ENCODE peak calls at places on chromosome 22, in nine cellular contexts. M is cardiac muscle cell; W is NCI-H2081; C is CD4-positive, alpha-beta memory T cell; T is OCI-LY7; H is psoas muscle; O is lower lobe of right lung; Q is AG04450; X is stimulated activated CD4-positive, alpha-beta T cell treated with anti-CD3 and anti-CD28 coated beads, Interleukin-4, amount 100 ng/mL, for 24 hours. V is an unnamed sample.

GRCh38 chr22:50737728-50738648 is at the start of gene ACR:
- DNase-seq in T (no peak), O (peak; percentile 21), M (no peak), Q (no peak), H (peak; percentile 17), C (no peak), W (no peak), X (peak; percentile 2), V (no peak)

GRCh38 chr22:26139320-26139719 is 29.9 kb upstream of the SEZ6L start:
- DNase-seq in Q (no peak), T (no peak), W (peak; percentile 51), O (no peak), M (no peak), C (no peak), X (no peak), H (no peak), V (no peak)

GRCh38 chr22:50030315-50031188 is 18.0 kb upstream of the IL17REL start:
- DNase-seq in X (peak; percentile 81), C (peak; percentile 84), Q (peak; percentile 11), O (peak; percentile 88), H (peak; percentile 86), W (peak; percentile 74), T (peak; percentile 86), M (peak; percentile 85), V (peak; percentile 90)

GRCh38 chr22:25062378-25063095 is 110.0 kb downstream of the KIAA1671 start:
- DNase-seq in H (peak; percentile 1), W (no peak), C (peak; percentile 76), O (no peak), X (peak; percentile 54), T (no peak), Q (no peak), M (no peak), V (peak; percentile 3)

GRCh38 chr22:49208768-49209252 is 618.9 kb downstream of the BRD1 start:
- DNase-seq in T (peak; percentile 7), Q (no peak), W (no peak), X (no peak), C (no peak), M (peak; percentile 71), H (no peak), O (no peak), V (peak; percentile 53)

GRCh38 chr22:45265546-45265945 is 19.2 kb upstream of the UPK3A start:
- DNase-seq in Q (no peak), T (no peak), M (no peak), C (no peak), W (no peak), O (no peak), X (no peak), H (no peak), V (no peak)

GRCh38 chr22:31488988-31489617 is 539 bp downstream of the EIF4ENIF1 start:
- DNase-seq in H (peak; percentile 71), W (peak; percentile 1), M (peak; percentile 74), C (peak; percentile 29), Q (no peak), O (peak; percentile 60), T (peak; percentile 52), X (peak; percentile 44), V (no peak)

GRCh38 chr22:30225220-30225922 is 21.2 kb downstream of the LIF start:
- DNase-seq in O (no peak), T (no peak), W (no peak), Q (no peak), C (no peak), X (no peak), M (no peak), H (no peak), V (no peak)

GRCh38 chr22:45630436-45630835 is 41.2 kb upstream of the ATXN10 start:
- DNase-seq in C (no peak), O (no peak), H (no peak), Q (no peak), X (no peak), W (no peak), M (no peak), T (no peak), V (no peak)

GRCh38 chr22:42357221-42357620 is 75.0 kb downstream of the NFAM1 start:
- DNase-seq in C (no peak), O (no peak), W (no peak), M (no peak), H (no peak), Q (no peak), T (no peak), X (no peak), V (no peak)

GRCh38 chr22:49992921-49993648 is 19.5 kb downstream of the IL17REL start:
- DNase-seq in C (peak; percentile 62), O (peak; percentile 85), X (peak; percentile 73), Q (no peak), H (peak; percentile 84), W (no peak), T (peak; percentile 74), M (peak; percentile 78), V (peak; percentile 90)

GRCh38 chr22:44366372-44367310 is 53.9 kb upstream of the SHISAL1 start:
- DNase-seq in H (peak; percentile 35), X (no peak), M (no peak), T (no peak), C (no peak), W (no peak), O (peak; percentile 19), Q (no peak), V (peak; percentile 49)

GRCh38 chr22:46070722-46071450 is 79.4 kb upstream of the PPARA start:
- DNase-seq in T (peak; percentile 44), M (peak; percentile 75), W (peak; percentile 70), X (peak; percentile 51), C (peak; percentile 42), Q (no peak), H (peak; percentile 88), O (peak; percentile 80), V (peak; percentile 86)

GRCh38 chr22:38176170-38176741 is 5.4 kb downstream of the PLA2G6 start:
- DNase-seq in H (peak; percentile 97), T (no peak), W (no peak), O (peak; percentile 79), M (no peak), X (peak; percentile 26), Q (peak; percentile 86), C (peak; percentile 17), V (peak; percentile 86)

GRCh38 chr22:47165998-47166397 is 403.5 kb downstream of the TBC1D22A start:
- DNase-seq in T (no peak), W (no peak), O (peak; percentile 18), Q (no peak), X (no peak), C (no peak), M (no peak), H (peak; percentile 15), V (no peak)

GRCh38 chr22:48464246-48464645 is 1363.4 kb downstream of the BRD1 start:
- DNase-seq in M (no peak), W (no peak), O (no peak), C (no peak), T (no peak), H (no peak), X (no peak), Q (no peak), V (no peak)

GRCh38 chr22:21942407-21942895 is 10.2 kb downstream of the PPM1F start:
- DNase-seq in H (peak; percentile 92), X (peak; percentile 22), O (peak; percentile 80), M (no peak), C (no peak), W (no peak), T (no peak), Q (peak; percentile 39), V (peak; percentile 94)

GRCh38 chr22:49767355-49768062 is 60.2 kb downstream of the BRD1 start:
- DNase-seq in O (peak; percentile 50), Q (no peak), W (peak; percentile 16), C (peak; percentile 58), X (peak; percentile 35), M (peak; percentile 31), T (peak; percentile 72), H (peak; percentile 52), V (no peak)

GRCh38 chr22:40452730-40453487 is 82.5 kb downstream of the SGSM3 start:
- DNase-seq in T (no peak), O (no peak), X (no peak), C (no peak), W (no peak), Q (no peak), H (no peak), M (peak; percentile 9), V (no peak)

GRCh38 chr22:44931077-44931540 is 78.7 kb downstream of the PHF21B start:
- DNase-seq in T (no peak), O (no peak), C (no peak), H (peak; percentile 52), W (no peak), Q (no peak), M (peak; percentile 13), X (no peak), V (peak; percentile 85)

GRCh38 chr22:44119669-44120313 is 60.9 kb upstream of the PARVG start:
- DNase-seq in X (no peak), Q (no peak), M (no peak), W (no peak), O (peak; percentile 44), T (no peak), H (peak; percentile 41), C (no peak), V (no peak)

GRCh38 chr22:44807915-44808690 is 55.7 kb downstream of the ARHGAP8 start:
- DNase-seq in X (no peak), T (peak; percentile 22), M (peak; percentile 33), W (no peak), Q (no peak), O (no peak), H (no peak), C (no peak), V (no peak)

GRCh38 chr22:23816552-23816976 is 22.2 kb downstream of the DERL3 start:
- DNase-seq in T (no peak), X (no peak), W (no peak), Q (no peak), O (peak; percentile 14), C (no peak), M (no peak), H (no peak), V (peak; percentile 51)

GRCh38 chr22:32583921-32584335 is 109.3 kb downstream of the FBXO7 start:
- DNase-seq in W (no peak), X (no peak), H (no peak), Q (no peak), M (no peak), C (no peak), T (no peak), O (no peak), V (no peak)

GRCh38 chr22:50609599-50609998 is 9.0 kb downstream of the MAPK8IP2 start:
- DNase-seq in O (no peak), T (no peak), X (no peak), Q (no peak), M (no peak), W (no peak), C (no peak), H (no peak), V (no peak)

GRCh38 chr22:31489632-31490495 is at the start of gene EIF4ENIF1:
- DNase-seq in Q (peak; percentile 45), O (peak; percentile 92), T (peak; percentile 87), H (peak; percentile 94), X (peak; percentile 85), M (peak; percentile 88), C (peak; percentile 91), W (peak; percentile 83), V (peak; percentile 94)

GRCh38 chr22:37643225-37643847 is 3.9 kb downstream of the SH3BP1 start:
- DNase-seq in O (peak; percentile 90), T (peak; percentile 79), Q (peak; percentile 11), H (peak; percentile 93), X (peak; percentile 91), M (peak; percentile 86), W (peak; percentile 28), C (peak; percentile 84), V (peak; percentile 94)

GRCh38 chr22:31119026-31119717 is 3.6 kb upstream of the INPP5J start:
- DNase-seq in T (no peak), H (no peak), W (no peak), C (no peak), M (peak; percentile 75), X (no peak), O (no peak), Q (no peak), V (no peak)

GRCh38 chr22:37218771-37219411 is 6.6 kb upstream of the SSTR3 start:
- DNase-seq in O (no peak), H (no peak), M (no peak), T (peak; percentile 87), X (peak; percentile 76), W (no peak), C (peak; percentile 86), Q (no peak), V (no peak)

GRCh38 chr22:34395370-34395769 is 475.1 kb upstream of the LARGE1 start:
- DNase-seq in T (no peak), C (no peak), H (no peak), Q (no peak), O (no peak), M (no peak), X (no peak), W (no peak), V (no peak)

GRCh38 chr22:19579880-19580279 is 55.7 kb upstream of the CLDN5 start:
- DNase-seq in Q (no peak), T (peak; percentile 57), M (no peak), C (peak; percentile 7), W (no peak), O (peak; percentile 57), X (peak; percentile 20), H (peak; percentile 65), V (peak; percentile 73)